ENCODE peak calls at places on chromosomes 5 and 9, in eight cellular contexts. T, O, Y, A, K, S, L and F are unnamed samples.

GRCh38 chr5:38551020-38552017 is 5.1 kb downstream of the LIFR start:
- DNase-seq in S (no peak), Y (no peak), K (no peak), L (no peak), A (peak), T (no peak), O (no peak), F (no peak)

GRCh38 chr5:54516051-54516645 is 1.4 kb upstream of the SNX18 start:
- DNase-seq in S (no peak), Y (no peak), K (no peak), O (no peak), T (no peak), A (no peak), L (no peak), F (no peak)

GRCh38 chr9:120902824-120903608 is 23.6 kb downstream of the TRAF1 start:
- DNase-seq in K (no peak), A (no peak), L (no peak), S (no peak), T (peak), Y (no peak), O (no peak), F (no peak)

GRCh38 chr5:132812949-132813598 is at the start of gene SOWAHA:
- DNase-seq in A (no peak), K (no peak), T (no peak), L (no peak), Y (no peak), S (peak), O (peak), F (no peak)

GRCh38 chr5:176530983-176531901 is 6.0 kb downstream of the RNF44 start:
- DNase-seq in T (no peak), S (no peak), O (peak), A (no peak), Y (no peak), L (no peak), K (peak), F (no peak)

GRCh38 chr5:142883025-142883424 is 112.8 kb downstream of the ARHGAP26 start:
- DNase-seq in S (no peak), K (no peak), A (peak), T (no peak), O (no peak), L (no peak), Y (no peak), F (no peak)

GRCh38 chr5:100901851-100902341 is 1.2 kb downstream of the ST8SIA4 start:
- DNase-seq in K (peak), S (peak), T (peak), O (no peak), Y (no peak), L (no peak), A (peak), F (no peak)

GRCh38 chr5:145937432-145938250 is 1.3 kb downstream of the SH3RF2 start:
- DNase-seq in Y (no peak), A (peak), O (no peak), L (no peak), S (peak), T (peak), K (no peak), F (no peak)

GRCh38 chr5:90096415-90097081 is 313.0 kb downstream of the CETN3 start:
- DNase-seq in S (no peak), A (peak), Y (no peak), O (no peak), L (no peak), T (peak), K (no peak), F (no peak)

GRCh38 chr9:83000765-83001164 is 62.2 kb downstream of the RASEF start:
- DNase-seq in L (no peak), A (no peak), Y (no peak), S (no peak), O (no peak), K (no peak), T (peak), F (no peak)

GRCh38 chr5:148839960-148840359 is 13.5 kb downstream of the ADRB2 start:
- DNase-seq in O (no peak), T (no peak), K (no peak), L (no peak), A (no peak), Y (no peak), S (no peak), F (no peak)

GRCh38 chr9:137462396-137463193 is 3.5 kb upstream of the NSMF start:
- DNase-seq in O (no peak), Y (no peak), K (no peak), L (no peak), T (no peak), A (no peak), S (no peak), F (no peak)

GRCh38 chr9:17011870-17012269 is 123.0 kb upstream of the CNTLN start:
- DNase-seq in S (no peak), K (no peak), Y (no peak), T (no peak), A (no peak), L (no peak), O (no peak), F (no peak)

GRCh38 chr9:124014355-124015026 is 2.9 kb downstream of the LHX2 start:
- DNase-seq in K (peak), L (no peak), O (no peak), A (no peak), T (no peak), S (no peak), Y (no peak), F (no peak)

GRCh38 chr9:7147136-7148090 is 389.6 kb downstream of the KDM4C start:
- DNase-seq in O (no peak), Y (no peak), T (no peak), A (no peak), S (peak), K (peak), L (no peak), F (no peak)

GRCh38 chr5:143757116-143757515 is 54.8 kb upstream of the HMHB1 start:
- DNase-seq in O (no peak), K (no peak), A (no peak), S (no peak), L (no peak), Y (no peak), T (peak), F (no peak)

GRCh38 chr9:134403292-134403681 is 77.0 kb downstream of the RXRA start:
- DNase-seq in K (no peak), Y (no peak), A (no peak), S (no peak), L (no peak), T (no peak), O (no peak), F (no peak)

GRCh38 chr5:173864126-173865075 is 23.7 kb upstream of the CPEB4 start:
- DNase-seq in K (peak), O (no peak), Y (no peak), T (no peak), A (no peak), S (peak), L (no peak), F (no peak)

GRCh38 chr5:108753877-108754276 is 6.2 kb downstream of the FER start:
- DNase-seq in L (no peak), S (no peak), O (no peak), Y (no peak), A (no peak), T (no peak), K (no peak), F (no peak)

GRCh38 chr5:101942321-101942882 is 353.7 kb downstream of the SLCO4C1 start:
- DNase-seq in L (no peak), S (peak), Y (no peak), O (no peak), K (no peak), T (peak), A (peak), F (no peak)

GRCh38 chr5:82405166-82405565 is 127.0 kb upstream of the RPS23 start:
- DNase-seq in O (no peak), L (no peak), S (no peak), T (no peak), K (no peak), Y (no peak), A (peak), F (no peak)

GRCh38 chr5:173180331-173180730 is 36.0 kb downstream of the BNIP1 start:
- DNase-seq in T (no peak), S (no peak), O (no peak), L (no peak), A (no peak), Y (no peak), K (no peak), F (no peak)

GRCh38 chr5:14726066-14726838 is 61.7 kb downstream of the OTULIN start:
- DNase-seq in T (no peak), L (no peak), A (peak), S (no peak), K (no peak), O (no peak), Y (no peak), F (no peak)

GRCh38 chr5:62909331-62909730 is 330.7 kb downstream of the LRRC70 start:
- DNase-seq in K (no peak), T (no peak), L (no peak), A (no peak), Y (no peak), O (no peak), S (no peak), F (no peak)

GRCh38 chr5:81354093-81354492 is 39.8 kb downstream of the ACOT12 start:
- DNase-seq in O (no peak), A (no peak), S (no peak), L (no peak), T (no peak), K (no peak), Y (no peak), F (no peak)

GRCh38 chr5:62199792-62200716 is 106.0 kb upstream of the KIF2A start:
- DNase-seq in L (no peak), K (no peak), T (no peak), O (no peak), A (no peak), Y (no peak), S (no peak), F (no peak)

GRCh38 chr9:129958771-129959170 is 84.2 kb downstream of the FNBP1 start:
- DNase-seq in K (no peak), Y (no peak), S (no peak), T (no peak), L (no peak), A (no peak), O (no peak), F (peak)

GRCh38 chr5:4255441-4255840 is 659.8 kb downstream of the IRX1 start:
- DNase-seq in T (no peak), O (no peak), Y (no peak), S (no peak), L (no peak), K (no peak), A (no peak), F (no peak)

GRCh38 chr5:89396262-89396975 is 513.4 kb upstream of the MEF2C start:
- DNase-seq in T (peak), S (no peak), L (no peak), O (no peak), K (no peak), Y (no peak), A (peak), F (no peak)

GRCh38 chr9:81833563-81834345 is 94.5 kb upstream of the SPATA31D4 start:
- DNase-seq in L (no peak), K (no peak), T (peak), A (peak), S (no peak), O (no peak), Y (no peak), F (no peak)

GRCh38 chr5:145028626-145029025 is 806.5 kb downstream of the PRELID2 start:
- DNase-seq in S (no peak), T (no peak), K (no peak), Y (no peak), L (no peak), A (no peak), O (no peak), F (no peak)

GRCh38 chr5:87069974-87070608 is 197.6 kb upstream of the RASA1 start:
- DNase-seq in O (no peak), T (peak), S (peak), Y (no peak), L (no peak), K (no peak), A (peak), F (no peak)

GRCh38 chr5:36599986-36600779 is 6.2 kb upstream of the SLC1A3 start:
- DNase-seq in Y (no peak), O (no peak), A (peak), S (no peak), T (no peak), L (no peak), K (no peak), F (no peak)

GRCh38 chr5:36605241-36605640 is 1.2 kb upstream of the SLC1A3 start:
- DNase-seq in O (no peak), A (no peak), K (no peak), L (no peak), Y (no peak), S (no peak), T (no peak), F (no peak)

GRCh38 chr5:36600847-36601527 is 5.4 kb upstream of the SLC1A3 start:
- DNase-seq in T (no peak), L (no peak), Y (no peak), A (peak), K (no peak), O (no peak), S (no peak), F (no peak)

GRCh38 chr5:36606052-36606436 is 362 bp upstream of the SLC1A3 start:
- DNase-seq in Y (no peak), T (no peak), K (no peak), S (no peak), L (no peak), A (no peak), O (no peak), F (no peak)

GRCh38 chr5:36602711-36603321 is 3.6 kb upstream of the SLC1A3 start:
- DNase-seq in O (no peak), K (no peak), T (peak), L (no peak), Y (no peak), A (no peak), S (no peak), F (no peak)
- TF ChIP-seq CTCF in O (peak), K (no peak), T (peak), L (no peak), Y (no peak), A (no peak), S (no peak), F (peak)

DNA sequence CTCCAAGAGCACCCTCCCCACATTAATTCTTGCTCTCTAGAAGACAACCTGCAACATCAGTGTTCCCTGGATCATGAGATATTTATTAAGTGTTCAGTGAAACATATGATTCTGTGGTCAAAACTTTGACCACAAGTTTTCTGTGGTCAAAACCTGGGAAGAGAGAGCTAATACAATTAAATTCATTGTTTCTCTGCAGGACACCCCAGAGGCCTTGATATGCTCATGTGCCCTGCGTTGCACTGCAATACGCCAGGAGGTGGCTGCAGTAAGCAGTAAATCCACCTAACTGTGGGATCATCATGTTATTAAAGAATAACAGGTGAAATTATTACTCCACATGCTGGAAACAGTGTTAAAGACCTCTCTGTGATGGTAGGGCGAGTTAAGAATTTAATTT is 109.3 kb upstream of the SPDL1 start:
- DNase-seq in K (no peak), O (no peak), A (no peak), S (no peak), T (no peak), Y (no peak), L (no peak), F (no peak)
- TF ChIP-seq CTCF in K (no peak), O (no peak), A (no peak), S (no peak), T (no peak), Y (no peak), L (no peak), F (no peak)

GRCh38 chr9:35075358-35075757 is 2.9 kb upstream of the VCP start:
- DNase-seq in Y (no peak), T (no peak), L (no peak), S (no peak), O (no peak), A (no peak), K (no peak), F (no peak)

GRCh38 chr9:35076848-35077247 is 2.9 kb downstream of the FANCG start:
- DNase-seq in A (no peak), L (no peak), K (no peak), Y (no peak), S (no peak), T (no peak), O (no peak), F (no peak)

GRCh38 chr9:35079426-35080341 is at the start of gene FANCG:
- DNase-seq in L (peak), S (peak), T (peak), K (peak), A (peak), Y (peak), O (peak), F (peak)

GRCh38 chr9:35078066-35078465 is 1.7 kb downstream of the FANCG start:
- DNase-seq in T (no peak), K (no peak), O (no peak), L (no peak), Y (no peak), S (no peak), A (no peak), F (no peak)

DNA sequence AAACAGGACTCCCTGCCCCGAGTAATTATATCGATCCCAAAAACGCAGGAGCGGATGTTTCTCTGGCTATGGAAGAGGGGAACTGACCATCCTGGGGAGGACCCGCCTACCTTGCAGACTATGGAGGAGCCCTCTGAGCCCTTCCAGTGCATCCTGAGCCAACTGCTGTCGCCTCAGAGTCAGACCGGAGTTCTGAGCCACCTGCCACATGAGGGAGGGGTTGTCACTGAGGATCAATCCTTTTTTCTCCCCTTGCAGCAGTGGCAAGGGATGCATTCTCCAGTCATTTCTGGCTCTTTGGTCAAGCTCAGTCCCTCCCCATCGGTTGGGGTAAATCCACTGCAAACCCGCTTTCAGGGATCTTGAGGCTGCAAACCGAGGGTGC is 709 bp downstream of the FANCG start:
- DNase-seq in S (no peak), Y (no peak), O (no peak), A (no peak), L (no peak), K (no peak), T (no peak), F (no peak)
- TF ChIP-seq CTCF in S (no peak), Y (no peak), O (no peak), A (no peak), L (no peak), K (no peak), T (no peak), F (no peak)

DNA sequence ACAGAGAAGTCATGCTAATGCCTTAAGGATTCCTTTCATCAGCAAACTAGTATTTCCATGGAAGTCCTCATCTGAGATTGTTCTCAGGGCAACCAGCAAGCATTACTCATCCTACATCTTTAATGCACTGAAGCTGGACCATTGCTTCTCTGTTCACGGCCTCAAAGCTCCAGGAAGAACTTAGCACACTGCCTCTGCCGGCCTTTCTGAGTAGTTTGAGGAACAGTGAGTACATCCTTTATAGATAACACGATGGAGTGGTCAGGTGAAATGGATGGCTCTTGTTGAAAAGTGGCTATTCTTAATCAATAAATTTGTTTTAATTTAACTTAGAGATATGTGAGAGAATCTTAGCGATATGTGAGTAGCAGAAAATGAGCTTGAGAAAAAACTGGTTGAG is 35.8 kb downstream of the MEGF10 start:
- DNase-seq in Y (no peak), O (no peak), T (no peak), K (no peak), S (no peak), L (no peak), A (no peak), F (no peak)
- TF ChIP-seq CTCF in Y (no peak), O (no peak), T (no peak), K (no peak), S (no peak), L (no peak), A (no peak), F (no peak)

GRCh38 chr5:140795259-140795641 is 598 bp downstream of the PCDHA2 start:
- DNase-seq in K (no peak), S (no peak), T (no peak), L (no peak), O (no peak), Y (no peak), A (peak), F (no peak)
- TF ChIP-seq CTCF in K (no peak), S (no peak), T (no peak), L (peak), O (no peak), Y (no peak), A (peak), F (peak)

DNA sequence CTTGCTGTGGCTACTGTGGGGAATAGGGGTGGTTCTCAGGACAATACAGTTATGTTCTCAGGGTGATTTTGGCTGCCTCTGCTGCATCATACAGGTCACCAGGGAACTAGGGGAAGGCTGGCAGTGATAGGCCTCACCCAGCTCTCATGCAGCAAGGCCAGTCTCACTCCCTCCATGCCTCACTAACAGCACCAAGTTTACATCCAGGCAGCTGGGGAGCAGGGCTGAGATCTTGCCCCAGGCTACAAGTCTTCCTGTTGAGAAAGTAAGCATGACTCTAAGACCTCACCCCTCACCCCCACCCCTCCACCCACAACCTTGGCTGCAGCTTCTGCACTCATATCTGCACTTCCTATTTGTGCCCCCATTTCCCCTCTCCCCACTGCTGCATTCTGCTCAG is 481.2 kb downstream of the ACTL7B start:
- DNase-seq in O (no peak), Y (no peak), A (no peak), T (no peak), K (no peak), L (no peak), S (no peak), F (no peak)
- TF ChIP-seq CTCF in O (no peak), Y (no peak), A (no peak), T (no peak), K (no peak), L (no peak), S (no peak), F (no peak)

DNA sequence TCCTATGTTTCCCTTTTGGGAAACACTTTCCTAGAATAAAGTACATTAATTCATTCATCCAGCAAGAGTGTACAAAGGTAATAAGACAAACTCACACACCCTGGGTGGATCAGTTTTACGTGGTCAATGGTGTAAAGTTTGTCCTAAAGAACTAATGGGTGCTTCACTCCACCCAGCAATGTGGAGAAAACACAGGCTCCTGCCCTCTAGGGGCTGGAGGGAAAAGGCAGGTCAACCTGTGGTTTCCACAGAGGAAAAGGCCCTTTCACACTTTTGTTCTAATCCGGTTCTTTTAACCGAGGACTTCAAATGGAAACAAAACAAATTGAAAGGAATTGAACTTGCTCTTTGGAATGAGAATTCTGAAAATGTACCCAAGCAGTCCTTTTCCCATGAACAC is 80.9 kb upstream of the SPOCK1 start:
- DNase-seq in S (no peak), T (no peak), L (peak), A (no peak), K (no peak), Y (no peak), O (no peak), F (no peak)
- TF ChIP-seq CTCF in S (no peak), T (peak), L (peak), A (peak), K (no peak), Y (no peak), O (peak), F (peak)